ENCODE peak calls at places on chromosome 1, in seven cellular contexts. D is GM23338; I is colonic mucosa; X is lower leg skin; B is CD8-positive, alpha-beta T cell; M is A673; T is right lobe of liver. K is an unnamed sample.

GRCh38 chr1:153922076-153922837 is 515 bp downstream of the GATAD2B start:
- DNase-seq in D (peak; percentile 79), M (peak; percentile 78), X (peak; percentile 91), T (no peak), B (no peak), I (peak; percentile 65), K (no peak)

GRCh38 chr1:211870156-211870555 is 39.6 kb upstream of the LPGAT1 start:
- DNase-seq in I (no peak), M (no peak), X (no peak), B (no peak), D (no peak), T (no peak), K (peak; percentile 6)

GRCh38 chr1:214801191-214801590 is 198.2 kb downstream of the CENPF start:
- DNase-seq in D (no peak), I (no peak), X (no peak), B (no peak), T (no peak), M (no peak), K (no peak)

GRCh38 chr1:158002630-158003408 is 9.4 kb downstream of the KIRREL1 start:
- DNase-seq in I (no peak), X (no peak), T (no peak), B (no peak), M (peak; percentile 73), D (peak; percentile 70), K (no peak)

GRCh38 chr1:90714521-90714951 is 2.6 kb downstream of the BARHL2 start:
- DNase-seq in B (no peak), D (peak; percentile 62), I (no peak), T (no peak), M (peak; percentile 48), X (no peak), K (no peak)

GRCh38 chr1:218930879-218931278 is 242.8 kb upstream of the LYPLAL1 start:
- DNase-seq in X (no peak), T (no peak), D (no peak), B (no peak), I (no peak), M (no peak), K (peak; percentile 38)

GRCh38 chr1:25065246-25066238 is 135.5 kb upstream of the RUNX3 start:
- DNase-seq in D (no peak), I (no peak), B (peak; percentile 75), X (no peak), M (no peak), T (no peak), K (peak; percentile 68)

GRCh38 chr1:245184791-245185190 is 30.0 kb downstream of the KIF26B start:
- DNase-seq in T (no peak), M (no peak), B (no peak), D (no peak), X (no peak), I (no peak), K (no peak)

GRCh38 chr1:44406761-44407429 is 1.8 kb downstream of the RNF220 start:
- DNase-seq in D (peak; percentile 52), T (no peak), I (no peak), X (no peak), B (peak; percentile 59), M (peak; percentile 25), K (no peak)

DNA sequence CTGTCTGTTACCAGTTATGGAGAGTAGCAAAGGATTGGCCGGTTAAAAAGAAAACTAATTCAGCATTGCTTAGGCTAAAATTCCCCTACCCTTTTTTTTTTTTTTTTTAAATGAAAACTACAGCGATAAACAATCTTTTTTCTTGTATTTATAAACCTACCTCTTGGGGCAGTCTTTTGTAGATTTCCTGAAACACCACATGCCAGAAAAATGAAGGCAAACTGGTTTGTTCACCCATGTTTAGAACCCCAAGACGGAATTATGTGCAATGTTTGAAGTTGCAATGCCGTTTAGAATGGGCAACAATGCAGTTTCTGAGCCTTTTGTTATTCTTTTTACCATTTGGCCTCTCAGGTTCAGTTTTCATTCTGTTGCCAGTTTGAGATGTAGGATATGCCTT is 59.1 kb downstream of the PRDM2 start:
- DNase-seq in M (no peak), I (no peak), X (no peak), B (no peak), T (no peak), D (peak; percentile 54), K (no peak)
- TF ChIP-seq CTCF in M (no peak), I (no peak), X (no peak), B (no peak), T (no peak), D (no peak), K (no peak)

DNA sequence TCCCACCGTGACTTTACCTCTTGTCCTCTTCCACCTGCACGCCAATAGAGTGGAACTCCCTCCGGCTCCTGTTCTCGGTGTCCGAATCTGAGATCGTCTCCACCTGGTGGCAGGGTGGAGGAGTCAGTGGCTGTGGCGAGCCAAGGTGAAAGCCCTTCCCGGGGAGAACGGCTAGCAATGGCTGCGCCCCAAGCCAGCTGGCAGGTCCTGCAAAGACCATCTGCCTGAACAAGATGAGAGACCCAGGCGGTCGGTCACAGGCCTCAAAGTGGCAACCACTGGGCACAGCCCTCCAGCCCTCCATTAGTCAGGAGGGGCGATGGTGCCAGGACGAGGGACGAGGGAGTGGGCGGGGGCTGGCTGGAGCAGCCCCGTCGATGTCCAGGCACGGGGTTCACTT is 25.4 kb upstream of the SMIM12 start:
- DNase-seq in I (no peak), M (no peak), X (no peak), B (peak; percentile 47), T (no peak), D (peak; percentile 86), K (no peak)
- H3K4me3 ChIP-seq in I (no peak overlapping the region), M (no peak overlapping the region), X (no peak overlapping the region), B (peak overlapping the region; percentile 52), T (no peak overlapping the region), D (peak overlapping the region; percentile 92), K (no peak overlapping the region)

GRCh38 chr1:51088474-51088873 is 13.6 kb upstream of the C1orf185 start:
- DNase-seq in M (no peak), D (no peak), I (no peak), X (no peak), T (no peak), B (no peak), K (no peak)
- TF ChIP-seq CTCF in M (peak; percentile 33), D (no peak), I (no peak), X (no peak), T (peak; percentile 15), B (no peak), K (peak; percentile 6)

GRCh38 chr1:204319462-204319861 is 40.3 kb downstream of the PLEKHA6 start:
- DNase-seq in I (no peak), T (no peak), X (no peak), M (no peak), B (no peak), D (no peak), K (no peak)
- H3K4me3 ChIP-seq in I (no peak overlapping the region), T (no peak overlapping the region), X (no peak overlapping the region), M (no peak overlapping the region), B (no peak overlapping the region), D (no peak overlapping the region), K (no peak overlapping the region)

GRCh38 chr1:19375621-19376020 is 63.5 kb downstream of the SLC66A1 start:
- DNase-seq in X (no peak), M (no peak), B (no peak), I (no peak), D (no peak), T (no peak), K (no peak)

GRCh38 chr1:19372602-19373001 is 60.5 kb downstream of the SLC66A1 start:
- DNase-seq in B (no peak), T (no peak), M (no peak), X (peak; percentile 89), D (no peak), I (no peak), K (no peak)

GRCh38 chr1:19373206-19374126 is 61.3 kb downstream of the SLC66A1 start:
- DNase-seq in B (no peak), I (no peak), D (no peak), M (no peak), T (no peak), X (no peak), K (no peak)

GRCh38 chr1:19374926-19375325 is 62.8 kb downstream of the SLC66A1 start:
- DNase-seq in I (no peak), X (no peak), M (no peak), D (no peak), B (no peak), T (no peak), K (no peak)

DNA sequence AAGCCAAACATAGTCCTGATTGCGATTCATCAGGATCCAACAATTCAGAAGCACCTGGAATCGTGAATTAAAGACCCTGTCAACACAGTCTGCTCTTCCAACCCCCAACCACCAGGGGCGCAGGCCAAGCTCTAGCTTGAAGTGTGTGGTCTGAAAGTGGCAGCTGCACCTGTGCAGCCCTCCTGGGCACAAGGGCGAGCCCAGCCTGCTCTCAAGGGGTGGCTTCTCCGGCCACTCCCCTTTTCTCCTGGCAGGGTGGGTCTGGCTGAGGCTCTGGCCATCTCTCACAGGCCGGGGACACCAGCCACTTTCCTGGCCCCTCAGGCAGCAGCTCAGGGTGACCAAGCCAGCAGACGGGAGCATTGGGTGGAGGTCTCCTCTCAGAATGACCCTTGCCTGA is 62.3 kb downstream of the SLC66A1 start:
- DNase-seq in T (no peak), D (peak; percentile 75), M (no peak), X (no peak), I (no peak), B (no peak), K (no peak)
- TF ChIP-seq CTCF in T (no peak), D (peak; percentile 59), M (peak; percentile 33), X (no peak), I (peak; percentile 8), B (no peak), K (peak; percentile 49)

K was measured in astrocyte of the cerebellum.